ENCODE peak calls at places on chromosomes 12 and 14, in four cellular contexts. O is ovary, G is GM23248, R is body of pancreas. Z is an unnamed sample.

GRCh38 chr12:127711108-127711507 is 555.9 kb upstream of the TMEM132C start:
- DNase-seq in R (no peak), O (no peak), G (peak), Z (no peak)

GRCh38 chr14:38042356-38042755 is 165.3 kb upstream of the SSTR1 start:
- DNase-seq in R (peak), O (no peak), G (peak), Z (peak)

GRCh38 chr12:113359939-113360748 is 1.8 kb downstream of the PLBD2 start:
- DNase-seq in R (no peak), G (peak), O (peak), Z (no peak)

GRCh38 chr14:95039993-95040348 is 117.4 kb downstream of the DICER1 start:
- DNase-seq in R (no peak), O (no peak), G (no peak), Z (no peak)

GRCh38 chr14:73723799-73724621 is 9.8 kb upstream of the PNMA1 start:
- DNase-seq in O (peak), G (peak), R (peak), Z (peak)

GRCh38 chr12:12214635-12215131 is 52.2 kb downstream of the LRP6 start:
- DNase-seq in O (no peak), G (peak), R (no peak), Z (no peak)

GRCh38 chr12:12476836-12477531 is 85.7 kb downstream of the DUSP16 start:
- DNase-seq in R (no peak), O (no peak), G (no peak), Z (no peak)

GRCh38 chr14:51540364-51540763 is 111.3 kb upstream of the FRMD6 start:
- DNase-seq in R (no peak), G (peak), O (no peak), Z (no peak)

GRCh38 chr14:54817506-54817905 is 85.1 kb downstream of the GCH1 start:
- DNase-seq in R (no peak), O (no peak), G (no peak), Z (no peak)

GRCh38 chr12:79927772-79928474 is 7.0 kb downstream of the PPP1R12A start:
- DNase-seq in G (peak), R (no peak), O (no peak), Z (no peak)

GRCh38 chr12:93777249-93777648 is 100.1 kb downstream of the CRADD start:
- DNase-seq in G (peak), R (no peak), O (peak), Z (no peak)

GRCh38 chr12:118714051-118714460 is 267.3 kb upstream of the SRRM4 start:
- DNase-seq in R (peak), O (no peak), G (peak), Z (no peak)

GRCh38 chr12:80226576-80226975 is 127.2 kb downstream of the OTOGL start:
- DNase-seq in O (no peak), R (no peak), G (peak), Z (no peak)

GRCh38 chr14:100529561-100530031 is 57.6 kb downstream of the BEGAIN start:
- DNase-seq in O (no peak), G (no peak), R (no peak), Z (peak)

GRCh38 chr14:22651586-22651985 is 7.4 kb upstream of the OR6J1 start:
- DNase-seq in O (no peak), R (no peak), G (peak), Z (no peak)

GRCh38 chr12:2794736-2795289 is at the start of gene FKBP4:
- DNase-seq in R (peak), O (peak), G (peak), Z (peak)

GRCh38 chr14:60183724-60184596 is 18.8 kb upstream of the DHRS7 start:
- DNase-seq in G (peak), R (no peak), O (no peak), Z (no peak)

GRCh38 chr14:91303091-91303923 is 58.8 kb upstream of the GPR68 start:
- DNase-seq in G (peak), R (peak), O (no peak), Z (no peak)

GRCh38 chr14:76085358-76085757 is 66.4 kb upstream of the GPATCH2L start:
- DNase-seq in O (no peak), R (no peak), G (no peak), Z (no peak)

GRCh38 chr12:54937376-54937775 is 47.2 kb downstream of the TESPA1 start:
- DNase-seq in G (no peak), O (no peak), R (no peak), Z (no peak)

GRCh38 chr12:58916891-58917570 is 3.3 kb downstream of the LRIG3 start:
- DNase-seq in O (peak), G (peak), R (peak), Z (no peak)

GRCh38 chr12:14416658-14417057 is 51.2 kb downstream of the ATF7IP start:
- DNase-seq in O (no peak), G (peak), R (peak), Z (no peak)

GRCh38 chr12:50246873-50247612 is 36.3 kb downstream of the LIMA1 start:
- DNase-seq in R (peak), O (peak), G (peak), Z (peak)

GRCh38 chr12:56529656-56530055 is 8.0 kb downstream of the RBMS2 start:
- DNase-seq in R (no peak), O (no peak), G (no peak), Z (no peak)

GRCh38 chr14:93548102-93548843 is 117.5 kb downstream of the UNC79 start:
- DNase-seq in R (no peak), G (no peak), O (no peak), Z (no peak)

GRCh38 chr14:74574092-74574438 is 38.0 kb downstream of the LTBP2 start:
- DNase-seq in R (no peak), G (no peak), O (no peak), Z (no peak)

GRCh38 chr14:33297565-33297964 is 358.9 kb downstream of the NPAS3 start:
- DNase-seq in O (no peak), G (no peak), R (no peak), Z (no peak)

GRCh38 chr12:127594351-127594970 is 672.5 kb upstream of the TMEM132C start:
- DNase-seq in R (no peak), O (no peak), G (no peak), Z (no peak)

GRCh38 chr12:94263011-94263786 is 114.8 kb downstream of the PLXNC1 start:
- DNase-seq in R (no peak), G (peak), O (peak), Z (peak)

GRCh38 chr14:24064856-24065255 is 6.5 kb upstream of the CPNE6 start:
- DNase-seq in O (no peak), R (no peak), G (no peak), Z (no peak)

GRCh38 chr12:15131462-15131861 is 89.8 kb downstream of the RERG start:
- DNase-seq in G (peak), O (no peak), R (no peak), Z (no peak)

GRCh38 chr12:68236421-68237059 is 10.9 kb upstream of the IL26 start:
- DNase-seq in O (peak), G (peak), R (peak), Z (no peak)

GRCh38 chr14:51368721-51369163 is 128.7 kb downstream of the TMX1 start:
- DNase-seq in G (peak), O (no peak), R (no peak), Z (no peak)

GRCh38 chr14:87712386-87713113 is 280.4 kb downstream of the GALC start:
- DNase-seq in G (no peak), O (no peak), R (no peak), Z (no peak)

GRCh38 chr12:31506907-31507306 is 84.0 kb downstream of the DENND5B start:
- DNase-seq in G (peak), O (no peak), R (no peak), Z (no peak)

GRCh38 chr14:105325716-105326567 is 11.4 kb downstream of the PACS2 start:
- DNase-seq in G (no peak), O (no peak), R (no peak), Z (no peak)

GRCh38 chr14:93430319-93430801 is 379 bp upstream of the UNC79 start:
- DNase-seq in R (peak), O (no peak), G (peak), Z (no peak)

GRCh38 chr12:32159925-32160324 is 53.3 kb downstream of the BICD1 start:
- DNase-seq in R (no peak), G (peak), O (no peak), Z (no peak)

GRCh38 chr12:100199347-100200136 is 1.1 kb upstream of the ACTR6 start:
- DNase-seq in G (peak), R (peak), O (peak), Z (peak)

DNA sequence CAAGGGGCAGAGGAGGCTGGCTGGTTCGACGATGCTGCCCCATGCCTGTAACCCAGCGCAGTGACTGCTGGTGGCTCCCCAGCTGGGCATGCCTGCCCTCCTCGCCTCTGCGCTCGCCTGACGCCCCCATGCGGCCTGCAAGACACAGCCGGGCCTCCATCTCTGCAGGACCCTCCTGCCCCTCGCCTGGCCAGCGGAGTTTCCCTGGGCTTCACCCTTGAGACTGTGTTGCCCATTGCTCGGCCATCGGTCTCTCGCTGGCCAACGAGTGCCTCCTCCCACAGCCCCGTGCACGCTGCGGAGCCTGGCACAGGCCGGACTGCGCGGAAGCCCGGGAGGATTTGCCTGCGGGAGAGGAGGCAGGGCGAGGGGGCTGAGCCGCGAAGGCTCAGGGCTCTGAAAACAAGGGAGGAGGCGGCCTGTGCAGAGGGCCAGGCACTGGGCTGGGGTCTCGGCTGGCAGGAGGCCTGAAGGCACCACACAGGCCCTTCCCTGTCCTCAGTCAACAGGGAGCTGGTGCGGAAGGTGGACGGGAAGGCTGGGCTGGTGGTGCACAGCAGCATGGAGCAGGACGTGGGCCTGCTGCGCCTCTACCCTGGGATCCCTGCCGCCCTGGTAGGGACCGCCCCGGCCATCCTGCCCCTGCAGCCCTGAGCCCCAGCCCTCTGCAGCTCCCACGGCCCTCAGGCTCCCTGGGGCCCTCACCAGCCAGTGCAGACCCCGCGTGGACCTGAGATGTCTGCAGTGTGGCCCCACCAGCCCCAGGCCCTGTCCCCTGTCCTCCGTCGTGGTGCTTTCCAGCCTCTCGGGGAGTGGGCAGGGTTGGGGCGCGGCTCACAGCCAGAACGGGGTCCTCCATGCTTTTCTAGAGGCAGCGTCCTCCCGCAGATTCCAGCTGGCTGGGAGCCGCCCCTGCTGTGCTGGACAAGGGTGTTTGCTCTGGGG is 17.8 kb downstream of the ASPG start:
- DNase-seq in G (no peak), O (no peak), R (no peak), Z (peak)
- H3K27ac ChIP-seq in G (no peak), O (no peak), R (no peak), Z (no peak)

GRCh38 chr12:117026343-117026742 is 72.9 kb downstream of the TESC start:
- DNase-seq in O (no peak), G (no peak), R (no peak), Z (no peak)
- H3K27ac ChIP-seq in O (no peak), G (no peak), R (peak), Z (no peak)

GRCh38 chr12:57890191-57891120 is 43.9 kb upstream of the CTDSP2 start:
- DNase-seq in R (no peak), G (peak), O (peak), Z (no peak)
- H3K27ac ChIP-seq in R (peak), G (peak), O (peak), Z (peak)

GRCh38 chr12:101826766-101827368 is 3.9 kb downstream of the GNPTAB start:
- DNase-seq in G (no peak), R (no peak), O (no peak), Z (no peak)

GRCh38 chr12:101832030-101832429 is 1.3 kb upstream of the GNPTAB start:
- DNase-seq in G (no peak), O (no peak), R (no peak), Z (no peak)

GRCh38 chr12:101828463-101829196 is 2.1 kb downstream of the GNPTAB start:
- DNase-seq in G (no peak), R (no peak), O (no peak), Z (no peak)

GRCh38 chr12:101829639-101830390 is 944 bp downstream of the GNPTAB start:
- DNase-seq in G (peak), O (no peak), R (peak), Z (no peak)

GRCh38 chr12:101830391-101831325 is at the start of gene GNPTAB:
- DNase-seq in O (peak), R (peak), G (peak), Z (peak)
- H3K27ac ChIP-seq in O (peak), R (peak), G (no peak), Z (peak)

DNA sequence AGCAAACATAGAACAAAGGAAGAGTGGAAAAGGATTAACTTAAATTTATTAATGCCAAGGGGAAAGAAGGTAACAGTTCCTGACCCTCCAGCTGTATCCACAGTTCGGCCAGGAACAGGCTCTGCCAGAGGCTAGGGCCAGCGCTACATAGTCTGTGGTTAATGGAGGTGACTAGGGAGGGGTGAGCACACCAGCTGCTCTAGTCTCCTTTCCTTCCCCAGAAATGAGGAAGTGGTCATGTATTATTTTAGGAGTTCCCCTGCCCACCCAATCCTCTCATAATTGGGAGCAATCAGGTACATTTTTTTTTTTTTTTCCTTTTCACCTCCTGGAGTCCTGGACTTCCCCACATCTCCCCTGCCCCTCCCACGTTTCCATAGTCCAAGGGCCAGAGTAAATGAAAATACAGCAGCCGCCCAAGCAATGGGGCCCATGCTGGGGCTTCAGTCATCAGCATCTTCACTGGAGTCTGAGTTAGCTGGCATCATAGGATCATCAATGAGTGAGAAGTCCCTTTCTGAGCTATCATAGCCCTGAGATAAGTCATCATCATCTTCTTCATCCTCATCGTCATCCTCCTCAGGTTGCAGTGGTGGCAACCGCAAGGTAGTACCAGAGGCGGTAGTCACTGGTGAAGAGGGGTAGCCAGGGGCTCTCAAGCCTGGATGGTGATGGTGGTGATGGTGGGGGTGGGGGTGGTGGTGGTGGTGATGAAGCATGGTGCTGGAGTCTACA is 1.5 kb upstream of the SUPT16H start:
- DNase-seq in G (no peak), O (no peak), R (no peak), Z (no peak)
- H3K27ac ChIP-seq in G (peak), O (no peak), R (no peak), Z (peak)

Z was measured in aorta.